ENCODE peak calls at places on chromosomes 4 and X, in seven cellular contexts. B, U, F, K, A, E and V are unnamed samples.

GRCh38 chr4:153905231-153905630 is 116.3 kb upstream of the SFRP2 start:
- DNase-seq in B (no peak), U (no peak), F (no peak), K (no peak), A (no peak), E (no peak), V (no peak)

GRCh38 chrX:65677954-65678469 is 10.6 kb downstream of the MSN start:
- DNase-seq in B (peak), U (no peak), F (no peak), K (peak), A (peak), E (no peak), V (peak)

GRCh38 chr4:73573794-73574528 is 46.3 kb downstream of the RASSF6 start:
- DNase-seq in B (peak), U (no peak), F (no peak), K (peak), A (peak), E (peak), V (peak)

GRCh38 chr4:25756503-25756902 is 100.9 kb downstream of the SLC34A2 start:
- DNase-seq in B (no peak), U (no peak), F (no peak), K (no peak), A (no peak), E (no peak), V (no peak)

GRCh38 chr4:146049802-146050201 is 111.2 kb upstream of the ZNF827 start:
- DNase-seq in B (no peak), U (no peak), F (no peak), K (no peak), A (no peak), E (no peak), V (no peak)

GRCh38 chr4:184511156-184511555 is 36.8 kb upstream of the IRF2 start:
- DNase-seq in B (no peak), U (no peak), F (no peak), K (no peak), A (no peak), E (no peak), V (no peak)

GRCh38 chr4:76590847-76591281 is 155.8 kb downstream of the SHROOM3 start:
- DNase-seq in B (no peak), U (no peak), F (no peak), K (no peak), A (no peak), E (no peak), V (no peak)

GRCh38 chr4:15100994-15101695 is 98.9 kb downstream of the CPEB2 start:
- DNase-seq in B (no peak), U (no peak), F (no peak), K (no peak), A (no peak), E (no peak), V (peak)

GRCh38 chr4:123672987-123673386 is 276.4 kb downstream of the SPRY1 start:
- DNase-seq in B (no peak), U (no peak), F (no peak), K (no peak), A (no peak), E (no peak), V (no peak)

GRCh38 chrX:96752776-96753175 is 68.1 kb downstream of the DIAPH2 start:
- DNase-seq in B (no peak), U (no peak), F (no peak), K (no peak), A (no peak), E (no peak), V (no peak)

GRCh38 chrX:152821145-152821765 is 9.3 kb downstream of the CETN2 start:
- DNase-seq in B (peak), U (no peak), F (no peak), K (no peak), A (no peak), E (peak), V (no peak)

GRCh38 chrX:55088795-55089489 is at the start of gene PAGE2:
- DNase-seq in B (no peak), U (no peak), F (no peak), K (no peak), A (no peak), E (no peak), V (no peak)

GRCh38 chr4:83025563-83025962 is 9.4 kb upstream of the COPS4 start:
- DNase-seq in B (no peak), U (no peak), F (no peak), K (no peak), A (no peak), E (no peak), V (no peak)

GRCh38 chrX:46034868-46035267 is 510.4 kb downstream of the ZNF674 start:
- DNase-seq in B (no peak), U (no peak), F (no peak), K (no peak), A (no peak), E (no peak), V (peak)

GRCh38 chr4:160375746-160376452 is 1273.0 kb downstream of the RAPGEF2 start:
- DNase-seq in B (peak), U (no peak), F (no peak), K (no peak), A (no peak), E (no peak), V (no peak)